ENCODE peak calls at places on chromosomes 1 and 21, in nine cellular contexts. X is activated T-cell treated with anti-CD3 and anti-CD28 coated beads, Interleukin-2, amount 50 U/mL, for 72 hours; S is mesothelial cell of epicardium; A is NT2/D1; J is T follicular helper cell; T is T-cell; R is EH; Y is germinal center; C is cardiac muscle cell. Z is an unnamed sample.
A peak's percentile ranks its signal among the peaks of the same experiment; 100 is the strongest.

GRCh38 chr1:47317841-47318240 is 3.9 kb upstream of the STIL start:
- DNase-seq in C (no peak), J (no peak), Y (no peak), X (no peak), S (no peak), A (no peak), T (no peak), R (peak; percentile 98), Z (no peak)

GRCh38 chr1:68409426-68409825 is 40.3 kb downstream of the RPE65 start:
- DNase-seq in C (no peak), X (no peak), A (no peak), S (no peak), Y (no peak), T (no peak), J (no peak), R (peak; percentile 34), Z (no peak)

GRCh38 chr1:1333551-1334241 is 2.6 kb downstream of the TAS1R3 start:
- DNase-seq in T (no peak), R (no peak), C (no peak), A (no peak), J (no peak), S (no peak), X (no peak), Y (no peak), Z (no peak)

GRCh38 chr1:84847253-84848247 is 45.5 kb downstream of the LPAR3 start:
- DNase-seq in J (no peak), R (peak; percentile 95), C (peak; percentile 99), Y (no peak), S (peak; percentile 42), A (peak; percentile 32), X (peak; percentile 10), T (peak; percentile 2), Z (peak; percentile 39)

GRCh38 chr21:17585875-17586450 is 26.7 kb downstream of the BTG3 start:
- DNase-seq in A (peak; percentile 30), S (no peak), R (peak; percentile 61), C (peak; percentile 74), T (no peak), Y (peak; percentile 23), J (no peak), X (no peak), Z (peak; percentile 34)

GRCh38 chr1:161214374-161214773 is 721 bp upstream of the FCER1G start:
- DNase-seq in R (no peak), T (no peak), S (no peak), A (no peak), Y (no peak), C (no peak), X (no peak), J (no peak), Z (no peak)

GRCh38 chr1:62188111-62188510 is 6.5 kb upstream of the L1TD1 start:
- DNase-seq in X (no peak), S (no peak), Y (no peak), T (no peak), R (no peak), A (no peak), J (no peak), C (no peak), Z (no peak)

GRCh38 chr1:226624526-226624925 is 76.0 kb downstream of the STUM start:
- DNase-seq in X (no peak), T (no peak), A (no peak), C (peak; percentile 13), S (no peak), J (no peak), R (peak; percentile 92), Y (no peak), Z (no peak)

GRCh38 chr21:29299046-29299905 is 554 bp downstream of the BACH1 start:
- DNase-seq in X (peak; percentile 84), T (peak; percentile 55), S (no peak), J (peak; percentile 57), C (peak; percentile 60), Y (peak; percentile 63), R (peak; percentile 66), A (no peak), Z (peak; percentile 70)

GRCh38 chr1:41242645-41243171 is 602 bp upstream of the SCMH1 start:
- DNase-seq in R (no peak), X (no peak), T (no peak), S (no peak), J (no peak), Y (no peak), C (no peak), A (no peak), Z (no peak)

GRCh38 chr1:184301228-184301627 is 85.6 kb upstream of the C1orf21 start:
- DNase-seq in C (no peak), J (no peak), R (no peak), Y (no peak), A (no peak), S (no peak), X (no peak), T (no peak), Z (no peak)

GRCh38 chr21:42187976-42188653 is 30.8 kb upstream of the ABCG1 start:
- DNase-seq in S (no peak), J (peak; percentile 73), R (no peak), C (peak; percentile 62), Y (peak; percentile 74), A (no peak), T (peak; percentile 80), X (peak; percentile 84), Z (peak; percentile 89)

GRCh38 chr21:42640486-42640885 is 12.9 kb upstream of the PDE9A start:
- DNase-seq in C (no peak), Y (no peak), X (no peak), S (no peak), R (no peak), J (no peak), T (no peak), A (no peak), Z (no peak)

GRCh38 chr1:210321552-210321951 is 7.2 kb upstream of the HHAT start:
- DNase-seq in S (no peak), J (no peak), X (no peak), C (no peak), Y (no peak), A (no peak), R (peak; percentile 36), T (no peak), Z (no peak)

GRCh38 chr21:38295997-38296764 is 39.4 kb downstream of the KCNJ15 start:
- DNase-seq in R (peak; percentile 36), X (no peak), S (no peak), Y (no peak), A (no peak), C (peak; percentile 63), J (no peak), T (no peak), Z (no peak)

GRCh38 chr1:85278853-85279314 is 2.5 kb upstream of the BCL10 start:
- DNase-seq in T (no peak), C (peak; percentile 86), J (no peak), Y (no peak), S (no peak), A (no peak), X (peak; percentile 66), R (peak; percentile 96), Z (no peak)

GRCh38 chr1:247923941-247924340 is 748 bp upstream of the OR2AJ1 start:
- DNase-seq in J (no peak), T (no peak), S (no peak), X (no peak), C (no peak), A (no peak), Y (no peak), R (no peak), Z (no peak)

GRCh38 chr1:167248707-167249642 is 28.3 kb downstream of the POU2F1 start:
- DNase-seq in J (no peak), X (no peak), A (no peak), S (no peak), Y (no peak), T (no peak), C (no peak), R (peak; percentile 43), Z (no peak)

GRCh38 chr1:85030536-85030935 is 17.8 kb downstream of the MCOLN3 start:
- DNase-seq in T (no peak), J (no peak), R (no peak), Y (no peak), X (no peak), S (no peak), C (no peak), A (no peak), Z (no peak)

GRCh38 chr1:192067360-192067759 is 90.9 kb upstream of the RGS18 start:
- DNase-seq in S (no peak), Y (no peak), T (no peak), A (peak; percentile 1), X (no peak), J (no peak), R (no peak), C (no peak), Z (no peak)

GRCh38 chr21:37207441-37208009 is 59.6 kb downstream of the VPS26C start:
- DNase-seq in A (no peak), S (no peak), Y (peak; percentile 15), C (no peak), X (peak; percentile 21), J (no peak), T (no peak), R (peak; percentile 22), Z (no peak)

GRCh38 chr21:41766883-41767605 is at the start of gene RIPK4:
- DNase-seq in X (peak; percentile 72), Y (peak; percentile 88), R (peak; percentile 65), C (no peak), J (peak; percentile 54), S (peak; percentile 65), T (peak; percentile 42), A (no peak), Z (peak; percentile 38)

GRCh38 chr21:29261555-29262540 is 36.9 kb upstream of the BACH1 start:
- DNase-seq in S (no peak), T (no peak), J (no peak), Y (no peak), R (peak; percentile 44), A (no peak), C (no peak), X (no peak), Z (no peak)

GRCh38 chr1:53681647-53682368 is 57.2 kb downstream of the GLIS1 start:
- DNase-seq in J (peak; percentile 21), R (no peak), S (peak; percentile 71), Y (peak; percentile 34), X (peak; percentile 54), A (peak; percentile 77), T (peak; percentile 37), C (peak; percentile 49), Z (no peak)

GRCh38 chr21:45253180-45253579 is 34.5 kb downstream of the POFUT2 start:
- DNase-seq in X (no peak), S (no peak), A (no peak), J (no peak), C (peak; percentile 15), Y (no peak), R (peak; percentile 72), T (no peak), Z (no peak)

Z was measured in CD4-positive, alpha-beta memory T cell.